ENCODE peak calls at places on chromosome 1, in seven cellular contexts. One of them, this sample, is unnamed.
A peak's percentile ranks its signal among the peaks of the same experiment; 100 is the strongest.

GRCh38 chr1:76093931-76094330 is 19.4 kb downstream of the ST6GALNAC3 start:
- DNase-seq in sigmoid colon: no peak
- DNase-seq in GM13976: no peak
- DNase-seq in cardiac muscle cell: no peak
- DNase-seq in endothelial cell: no peak
- DNase-seq in fibroblast of mammary gland: no peak
- DNase-seq in progenitor cell of endocrine pancreas: no peak
- DNase-seq in this sample: no peak

GRCh38 chr1:204837440-204838084 is 33.1 kb upstream of the NFASC start:
- DNase-seq in fibroblast of mammary gland: peak; percentile 54
- DNase-seq in progenitor cell of endocrine pancreas: peak; percentile 74
- DNase-seq in GM13976: peak; percentile 47
- DNase-seq in sigmoid colon: no peak
- DNase-seq in endothelial cell: peak; percentile 70
- DNase-seq in cardiac muscle cell: peak; percentile 92
- DNase-seq in this sample: no peak

GRCh38 chr1:78601068-78601467 is 19.2 kb upstream of the IFI44L start:
- DNase-seq in sigmoid colon: no peak
- DNase-seq in cardiac muscle cell: no peak
- DNase-seq in progenitor cell of endocrine pancreas: no peak
- DNase-seq in GM13976: no peak
- DNase-seq in endothelial cell: no peak
- DNase-seq in fibroblast of mammary gland: no peak
- DNase-seq in this sample: no peak

GRCh38 chr1:10824821-10825540 is 28.5 kb upstream of the CASZ1 start:
- DNase-seq in cardiac muscle cell: no peak
- DNase-seq in GM13976: no peak
- DNase-seq in fibroblast of mammary gland: peak; percentile 77
- DNase-seq in endothelial cell: no peak
- DNase-seq in progenitor cell of endocrine pancreas: no peak
- DNase-seq in sigmoid colon: no peak
- DNase-seq in this sample: no peak

GRCh38 chr1:15733218-15733725 is 2.8 kb upstream of the SLC25A34 start:
- DNase-seq in progenitor cell of endocrine pancreas: no peak
- DNase-seq in cardiac muscle cell: no peak
- DNase-seq in GM13976: no peak
- DNase-seq in sigmoid colon: no peak
- DNase-seq in fibroblast of mammary gland: no peak
- DNase-seq in endothelial cell: no peak
- DNase-seq in this sample: no peak

GRCh38 chr1:47779613-47780012 is 217.6 kb downstream of the TRABD2B start:
- DNase-seq in cardiac muscle cell: no peak
- DNase-seq in GM13976: no peak
- DNase-seq in sigmoid colon: no peak
- DNase-seq in progenitor cell of endocrine pancreas: no peak
- DNase-seq in endothelial cell: no peak
- DNase-seq in fibroblast of mammary gland: no peak
- DNase-seq in this sample: no peak

GRCh38 chr1:23916209-23917131 is 3.3 kb upstream of the CNR2 start:
- DNase-seq in progenitor cell of endocrine pancreas: peak; percentile 28
- DNase-seq in cardiac muscle cell: peak; percentile 79
- DNase-seq in fibroblast of mammary gland: peak; percentile 58
- DNase-seq in GM13976: peak; percentile 85
- DNase-seq in sigmoid colon: peak; percentile 81
- DNase-seq in endothelial cell: peak; percentile 76
- DNase-seq in this sample: no peak

GRCh38 chr1:200641175-200641489 is 20.6 kb upstream of the KIF14 start:
- DNase-seq in sigmoid colon: no peak
- DNase-seq in progenitor cell of endocrine pancreas: no peak
- DNase-seq in fibroblast of mammary gland: peak; percentile 30
- DNase-seq in endothelial cell: no peak
- DNase-seq in cardiac muscle cell: no peak
- DNase-seq in GM13976: no peak
- DNase-seq in this sample: no peak

GRCh38 chr1:160007577-160008200 is 24.1 kb downstream of the PIGM start:
- DNase-seq in cardiac muscle cell: peak; percentile 62
- DNase-seq in GM13976: peak; percentile 24
- DNase-seq in fibroblast of mammary gland: peak; percentile 38
- DNase-seq in progenitor cell of endocrine pancreas: no peak
- DNase-seq in endothelial cell: no peak
- DNase-seq in sigmoid colon: no peak
- DNase-seq in this sample: no peak

GRCh38 chr1:98791498-98791897 is 130.0 kb downstream of the SNX7 start:
- DNase-seq in fibroblast of mammary gland: no peak
- DNase-seq in GM13976: no peak
- DNase-seq in endothelial cell: no peak
- DNase-seq in sigmoid colon: no peak
- DNase-seq in progenitor cell of endocrine pancreas: no peak
- DNase-seq in cardiac muscle cell: no peak
- DNase-seq in this sample: no peak

GRCh38 chr1:97093742-97094141 is 372.2 kb downstream of the PTBP2 start:
- DNase-seq in cardiac muscle cell: no peak
- DNase-seq in GM13976: no peak
- DNase-seq in progenitor cell of endocrine pancreas: no peak
- DNase-seq in endothelial cell: no peak
- DNase-seq in fibroblast of mammary gland: peak; percentile 18
- DNase-seq in sigmoid colon: no peak
- DNase-seq in this sample: no peak

GRCh38 chr1:198699167-198700015 is 60.6 kb downstream of the PTPRC start:
- DNase-seq in endothelial cell: peak; percentile 72
- DNase-seq in sigmoid colon: no peak
- DNase-seq in progenitor cell of endocrine pancreas: peak; percentile 49
- DNase-seq in fibroblast of mammary gland: peak; percentile 35
- DNase-seq in cardiac muscle cell: peak; percentile 66
- DNase-seq in GM13976: no peak
- DNase-seq in this sample: no peak

GRCh38 chr1:228315484-228315944 is 91.1 kb downstream of the TRIM11 start:
- DNase-seq in GM13976: no peak
- DNase-seq in fibroblast of mammary gland: no peak
- DNase-seq in cardiac muscle cell: no peak
- DNase-seq in endothelial cell: no peak
- DNase-seq in progenitor cell of endocrine pancreas: no peak
- DNase-seq in sigmoid colon: peak; percentile 57
- DNase-seq in this sample: no peak

GRCh38 chr1:19776287-19776686 is 23.4 kb downstream of the TMCO4 start:
- DNase-seq in sigmoid colon: no peak
- DNase-seq in fibroblast of mammary gland: no peak
- DNase-seq in cardiac muscle cell: no peak
- DNase-seq in progenitor cell of endocrine pancreas: no peak
- DNase-seq in GM13976: no peak
- DNase-seq in endothelial cell: no peak
- DNase-seq in this sample: no peak

GRCh38 chr1:19776933-19777332 is 22.8 kb downstream of the TMCO4 start:
- DNase-seq in sigmoid colon: no peak
- DNase-seq in cardiac muscle cell: no peak
- DNase-seq in progenitor cell of endocrine pancreas: no peak
- DNase-seq in GM13976: no peak
- DNase-seq in endothelial cell: no peak
- DNase-seq in fibroblast of mammary gland: no peak
- DNase-seq in this sample: no peak

GRCh38 chr1:19774180-19774785 is 25.4 kb downstream of the TMCO4 start:
- DNase-seq in cardiac muscle cell: no peak
- DNase-seq in progenitor cell of endocrine pancreas: no peak
- DNase-seq in endothelial cell: no peak
- DNase-seq in sigmoid colon: no peak
- DNase-seq in GM13976: no peak
- DNase-seq in fibroblast of mammary gland: no peak
- DNase-seq in this sample: no peak

GRCh38 chr1:19775831-19776230 is 23.9 kb downstream of the TMCO4 start:
- DNase-seq in fibroblast of mammary gland: no peak
- DNase-seq in cardiac muscle cell: no peak
- DNase-seq in progenitor cell of endocrine pancreas: no peak
- DNase-seq in GM13976: no peak
- DNase-seq in sigmoid colon: no peak
- DNase-seq in endothelial cell: no peak
- DNase-seq in this sample: no peak

DNA sequence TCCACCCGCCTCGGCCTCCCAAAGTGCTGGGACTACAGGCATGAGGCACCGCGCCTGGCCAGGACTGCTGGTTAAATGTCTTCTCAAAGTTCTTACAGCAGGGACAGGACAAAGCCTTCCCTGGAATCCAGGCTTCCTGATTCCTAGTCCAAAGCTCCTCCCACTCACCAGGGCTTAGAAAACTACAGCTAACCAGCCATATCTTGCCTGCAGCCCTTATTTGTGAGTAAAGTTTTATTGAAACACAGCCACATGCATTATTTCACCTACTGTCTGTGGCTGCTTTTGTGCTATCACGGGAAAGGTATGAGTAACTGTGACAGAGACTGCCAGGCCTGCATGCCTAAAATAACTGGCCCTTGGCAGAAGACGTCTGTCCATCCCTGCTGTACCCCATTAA is 24.4 kb downstream of the TMCO4 start:
- DNase-seq in endothelial cell: no peak
- DNase-seq in progenitor cell of endocrine pancreas: no peak
- DNase-seq in fibroblast of mammary gland: no peak
- DNase-seq in sigmoid colon: no peak
- DNase-seq in cardiac muscle cell: no peak
- DNase-seq in GM13976: no peak
- DNase-seq in this sample: no peak
- TF ChIP-seq CTCF in endothelial cell: no peak
- TF ChIP-seq CTCF in progenitor cell of endocrine pancreas: no peak
- TF ChIP-seq CTCF in fibroblast of mammary gland: no peak
- TF ChIP-seq CTCF in sigmoid colon: no peak
- TF ChIP-seq CTCF in cardiac muscle cell: no peak
- TF ChIP-seq CTCF in GM13976: no peak
- TF ChIP-seq CTCF in this sample: no peak

GRCh38 chr1:25116832-25117231 is 115.5 kb downstream of the SYF2 start:
- DNase-seq in sigmoid colon: no peak
- DNase-seq in GM13976: no peak
- DNase-seq in endothelial cell: no peak
- DNase-seq in fibroblast of mammary gland: no peak
- DNase-seq in cardiac muscle cell: no peak
- DNase-seq in progenitor cell of endocrine pancreas: no peak
- DNase-seq in this sample: no peak

GRCh38 chr1:25112400-25112799 is 119.9 kb downstream of the SYF2 start:
- DNase-seq in sigmoid colon: no peak
- DNase-seq in endothelial cell: no peak
- DNase-seq in fibroblast of mammary gland: no peak
- DNase-seq in progenitor cell of endocrine pancreas: no peak
- DNase-seq in GM13976: no peak
- DNase-seq in cardiac muscle cell: no peak
- DNase-seq in this sample: no peak

GRCh38 chr1:25120286-25120685 is 112.0 kb downstream of the SYF2 start:
- DNase-seq in endothelial cell: no peak
- DNase-seq in progenitor cell of endocrine pancreas: no peak
- DNase-seq in fibroblast of mammary gland: no peak
- DNase-seq in GM13976: no peak
- DNase-seq in cardiac muscle cell: no peak
- DNase-seq in sigmoid colon: no peak
- DNase-seq in this sample: no peak

GRCh38 chr1:25118554-25118953 is 113.7 kb downstream of the SYF2 start:
- DNase-seq in cardiac muscle cell: no peak
- DNase-seq in endothelial cell: no peak
- DNase-seq in sigmoid colon: no peak
- DNase-seq in progenitor cell of endocrine pancreas: no peak
- DNase-seq in fibroblast of mammary gland: no peak
- DNase-seq in GM13976: no peak
- DNase-seq in this sample: no peak

GRCh38 chr1:25117233-25117823 is 115.0 kb downstream of the SYF2 start:
- DNase-seq in progenitor cell of endocrine pancreas: no peak
- DNase-seq in cardiac muscle cell: no peak
- DNase-seq in GM13976: no peak
- DNase-seq in fibroblast of mammary gland: no peak
- DNase-seq in sigmoid colon: no peak
- DNase-seq in endothelial cell: peak; percentile 16
- DNase-seq in this sample: no peak
- TF ChIP-seq CTCF in progenitor cell of endocrine pancreas: peak; percentile 39
- TF ChIP-seq CTCF in cardiac muscle cell: no peak
- TF ChIP-seq CTCF in GM13976: peak; percentile 25
- TF ChIP-seq CTCF in fibroblast of mammary gland: peak; percentile 12
- TF ChIP-seq CTCF in sigmoid colon: no peak
- TF ChIP-seq CTCF in endothelial cell: peak; percentile 59
- TF ChIP-seq CTCF in this sample: no peak

GRCh38 chr1:161481624-161482392 is 23.4 kb upstream of the FCGR2A start:
- DNase-seq in progenitor cell of endocrine pancreas: no peak
- DNase-seq in cardiac muscle cell: no peak
- DNase-seq in sigmoid colon: no peak
- DNase-seq in GM13976: no peak
- DNase-seq in endothelial cell: no peak
- DNase-seq in fibroblast of mammary gland: no peak
- DNase-seq in this sample: no peak

GRCh38 chr1:161482610-161483009 is 22.6 kb upstream of the FCGR2A start:
- DNase-seq in progenitor cell of endocrine pancreas: no peak
- DNase-seq in GM13976: no peak
- DNase-seq in cardiac muscle cell: no peak
- DNase-seq in sigmoid colon: no peak
- DNase-seq in fibroblast of mammary gland: peak; percentile 6
- DNase-seq in endothelial cell: no peak
- DNase-seq in this sample: no peak

GRCh38 chr1:161486806-161487482 is 18.3 kb upstream of the FCGR2A start:
- DNase-seq in fibroblast of mammary gland: peak; percentile 81
- DNase-seq in cardiac muscle cell: peak; percentile 80
- DNase-seq in progenitor cell of endocrine pancreas: no peak
- DNase-seq in sigmoid colon: no peak
- DNase-seq in GM13976: peak; percentile 67
- DNase-seq in endothelial cell: peak; percentile 53
- DNase-seq in this sample: no peak

GRCh38 chr1:161483361-161483760 is 21.9 kb upstream of the FCGR2A start:
- DNase-seq in GM13976: no peak
- DNase-seq in sigmoid colon: no peak
- DNase-seq in endothelial cell: no peak
- DNase-seq in progenitor cell of endocrine pancreas: no peak
- DNase-seq in cardiac muscle cell: no peak
- DNase-seq in fibroblast of mammary gland: no peak
- DNase-seq in this sample: no peak

GRCh38 chr1:161484613-161485012 is 20.6 kb upstream of the FCGR2A start:
- DNase-seq in endothelial cell: no peak
- DNase-seq in cardiac muscle cell: no peak
- DNase-seq in fibroblast of mammary gland: peak; percentile 10
- DNase-seq in sigmoid colon: no peak
- DNase-seq in GM13976: no peak
- DNase-seq in progenitor cell of endocrine pancreas: no peak
- DNase-seq in this sample: no peak
- TF ChIP-seq CTCF in endothelial cell: peak; percentile 35
- TF ChIP-seq CTCF in cardiac muscle cell: peak; percentile 35
- TF ChIP-seq CTCF in fibroblast of mammary gland: peak; percentile 42
- TF ChIP-seq CTCF in sigmoid colon: no peak
- TF ChIP-seq CTCF in GM13976: no peak
- TF ChIP-seq CTCF in progenitor cell of endocrine pancreas: peak; percentile 35
- TF ChIP-seq CTCF in this sample: no peak

GRCh38 chr1:26290416-26291261 is 10.8 kb downstream of the SH3BGRL3 start:
- DNase-seq in progenitor cell of endocrine pancreas: no peak
- DNase-seq in GM13976: peak; percentile 54
- DNase-seq in cardiac muscle cell: no peak
- DNase-seq in endothelial cell: no peak
- DNase-seq in fibroblast of mammary gland: no peak
- DNase-seq in sigmoid colon: no peak
- DNase-seq in this sample: no peak

GRCh38 chr1:26289158-26290059 is 9.5 kb downstream of the SH3BGRL3 start:
- DNase-seq in cardiac muscle cell: no peak
- DNase-seq in fibroblast of mammary gland: no peak
- DNase-seq in endothelial cell: no peak
- DNase-seq in sigmoid colon: no peak
- DNase-seq in progenitor cell of endocrine pancreas: no peak
- DNase-seq in GM13976: peak; percentile 85
- DNase-seq in this sample: no peak

GRCh38 chr1:26291433-26291832 is 11.5 kb downstream of the SH3BGRL3 start:
- DNase-seq in sigmoid colon: no peak
- DNase-seq in fibroblast of mammary gland: no peak
- DNase-seq in cardiac muscle cell: no peak
- DNase-seq in GM13976: peak; percentile 12
- DNase-seq in endothelial cell: no peak
- DNase-seq in progenitor cell of endocrine pancreas: no peak
- DNase-seq in this sample: no peak

GRCh38 chr1:26288311-26288941 is 8.5 kb downstream of the SH3BGRL3 start:
- DNase-seq in sigmoid colon: no peak
- DNase-seq in progenitor cell of endocrine pancreas: no peak
- DNase-seq in fibroblast of mammary gland: no peak
- DNase-seq in cardiac muscle cell: no peak
- DNase-seq in endothelial cell: no peak
- DNase-seq in GM13976: peak; percentile 56
- DNase-seq in this sample: no peak

GRCh38 chr1:26290061-26290415 is 10.2 kb downstream of the SH3BGRL3 start:
- DNase-seq in sigmoid colon: no peak
- DNase-seq in endothelial cell: no peak
- DNase-seq in progenitor cell of endocrine pancreas: no peak
- DNase-seq in GM13976: no peak
- DNase-seq in fibroblast of mammary gland: no peak
- DNase-seq in cardiac muscle cell: no peak
- DNase-seq in this sample: no peak
- TF ChIP-seq CTCF in sigmoid colon: no peak
- TF ChIP-seq CTCF in endothelial cell: no peak
- TF ChIP-seq CTCF in progenitor cell of endocrine pancreas: no peak
- TF ChIP-seq CTCF in GM13976: no peak
- TF ChIP-seq CTCF in fibroblast of mammary gland: no peak
- TF ChIP-seq CTCF in cardiac muscle cell: no peak
- TF ChIP-seq CTCF in this sample: no peak

This sample was measured in omental fat pad.